ENCODE peak calls at places on chromosomes 2 and 18, in four cellular contexts. X, I, V and E are unnamed samples.

GRCh38 chr2:19711470-19712372 is 190.1 kb downstream of the TTC32 start:
- DNase-seq in V (peak; percentile 7), X (peak; percentile 25), I (no peak), E (no peak)

GRCh38 chr18:74722237-74722636 is 124.6 kb downstream of the ZNF407 start:
- DNase-seq in X (no peak), I (no peak), V (no peak), E (no peak)

GRCh38 chr2:10218036-10218435 is 84.7 kb upstream of the HPCAL1 start:
- DNase-seq in I (no peak), X (no peak), V (no peak), E (no peak)

GRCh38 chr2:200239216-200239615 is 67.3 kb upstream of the SPATS2L start:
- DNase-seq in V (no peak), I (no peak), X (no peak), E (no peak)

GRCh38 chr2:125615438-125615837 is 1040.5 kb upstream of the GYPC start:
- DNase-seq in V (no peak), X (no peak), I (no peak), E (no peak)

GRCh38 chr2:38925982-38926381 is 36.3 kb downstream of the ARHGEF33 start:
- DNase-seq in V (no peak), X (no peak), I (no peak), E (peak; percentile 28)

GRCh38 chr2:33275689-33276444 is 200.6 kb upstream of the RASGRP3 start:
- DNase-seq in X (no peak), V (no peak), I (peak; percentile 3), E (no peak)

GRCh38 chr2:200483729-200484198 is 26.1 kb downstream of the KCTD18 start:
- DNase-seq in V (peak; percentile 71), I (no peak), X (peak; percentile 71), E (peak; percentile 73)

GRCh38 chr2:170846318-170846717 is 29.6 kb downstream of the GAD1 start:
- DNase-seq in X (no peak), I (no peak), V (no peak), E (no peak)

GRCh38 chr2:101717041-101717817 is 19.7 kb downstream of the MAP4K4 start:
- DNase-seq in V (peak; percentile 74), I (no peak), X (peak; percentile 91), E (no peak)

GRCh38 chr2:175568109-175568730 is 386.7 kb upstream of the ATP5MC3 start:
- DNase-seq in I (no peak), X (no peak), V (no peak), E (no peak)

GRCh38 chr18:27583021-27583420 is 397.9 kb upstream of the CHST9 start:
- DNase-seq in X (no peak), I (no peak), V (no peak), E (no peak)